ENCODE peak calls at places on chromosomes 4 and X, in eight cellular contexts. L is NCI-H1105; C is nephron progenitor cell; M is HTR-8/SVneo; W is CD8-positive, alpha-beta T cell; S is stimulated activated CD4-positive, alpha-beta T cell treated with anti-CD3 and anti-CD28 coated beads, Interleukin-4, amount 100 ng/mL, for 48 hours; Q is adipocyte; V is activated T-helper 1 cell treated with anti-CD3 and anti-CD28 coated beads, Interleukin-2, amount 50 U/mL, for 16 hours. Z is an unnamed sample.

GRCh38 chr4:41881931-41882621 is 53.2 kb upstream of the TMEM33 start:
- DNase-seq in C (peak), M (no peak), S (no peak), V (no peak), L (no peak), W (no peak), Q (no peak), Z (peak)

GRCh38 chr4:181952478-181952877 is 290.7 kb upstream of the TENM3 start:
- DNase-seq in C (no peak), L (no peak), M (peak), S (no peak), Q (peak), W (no peak), V (no peak), Z (peak)

GRCh38 chr4:2621419-2621818 is 85.0 kb downstream of the FAM193A start:
- DNase-seq in Q (no peak), W (no peak), S (no peak), C (no peak), L (no peak), M (no peak), V (no peak), Z (no peak)

GRCh38 chr4:152659806-152660205 is 20.0 kb downstream of the TMEM154 start:
- DNase-seq in S (no peak), M (no peak), W (no peak), L (no peak), V (no peak), Q (no peak), C (no peak), Z (no peak)

GRCh38 chrX:2962346-2962745 is 33.2 kb upstream of the ARSD start:
- DNase-seq in W (no peak), L (no peak), V (no peak), S (no peak), M (no peak), Q (no peak), C (no peak), Z (no peak)

GRCh38 chr4:157291071-157291470 is 70.5 kb downstream of the GRIA2 start:
- DNase-seq in W (no peak), Q (no peak), V (no peak), S (no peak), L (no peak), C (no peak), M (no peak), Z (no peak)

GRCh38 chrX:24860140-24860539 is 155.6 kb downstream of the ARX start:
- DNase-seq in Q (no peak), L (no peak), V (no peak), C (no peak), S (no peak), M (no peak), W (no peak), Z (no peak)

GRCh38 chr4:2812985-2813384 is 20.1 kb downstream of the SH3BP2 start:
- DNase-seq in C (no peak), S (no peak), W (no peak), Q (no peak), V (no peak), L (no peak), M (no peak), Z (no peak)

GRCh38 chr4:101921370-101921769 is 130.8 kb downstream of the BANK1 start:
- DNase-seq in Q (no peak), M (no peak), S (no peak), V (no peak), C (no peak), L (no peak), W (no peak), Z (no peak)

GRCh38 chr4:143587703-143588102 is 74.2 kb downstream of the SMARCA5 start:
- DNase-seq in V (no peak), L (no peak), S (no peak), C (no peak), Q (peak), W (no peak), M (no peak), Z (no peak)

GRCh38 chrX:66760648-66761047 is 121.8 kb upstream of the EDA2R start:
- DNase-seq in C (no peak), V (no peak), L (no peak), S (no peak), Q (no peak), M (no peak), W (no peak), Z (no peak)

GRCh38 chr4:104969394-104970066 is 177.1 kb upstream of the TET2 start:
- DNase-seq in S (no peak), W (no peak), Q (no peak), V (no peak), L (no peak), M (no peak), C (no peak), Z (no peak)

GRCh38 chr4:184688447-184688846 is 38.9 kb downstream of the PRIMPOL start:
- DNase-seq in Q (peak), L (no peak), V (no peak), M (peak), S (peak), W (no peak), C (no peak), Z (peak)

GRCh38 chr4:143389543-143390195 is 53.0 kb downstream of the GAB1 start:
- DNase-seq in S (no peak), V (no peak), W (no peak), Q (peak), C (no peak), L (no peak), M (no peak), Z (no peak)

GRCh38 chr4:101284546-101284945 is 62.8 kb downstream of the PPP3CA start:
- DNase-seq in W (no peak), V (no peak), S (no peak), C (no peak), L (no peak), Q (peak), M (no peak), Z (no peak)

GRCh38 chr4:137602401-137602800 is 70.1 kb upstream of the PCDH18 start:
- DNase-seq in V (no peak), W (no peak), Q (no peak), S (no peak), L (no peak), C (no peak), M (no peak), Z (no peak)

GRCh38 chr4:6509587-6509986 is 37.2 kb upstream of the PPP2R2C start:
- DNase-seq in W (no peak), Q (no peak), V (no peak), C (no peak), L (no peak), M (peak), S (no peak), Z (no peak)

GRCh38 chr4:4848540-4848939 is 10.9 kb upstream of the MSX1 start:
- DNase-seq in S (no peak), W (no peak), Q (no peak), C (no peak), M (no peak), L (no peak), V (no peak), Z (no peak)